ENCODE peak calls at places on chromosomes 16 and 17, in ten cellular contexts. D is small intestine; P is CD8-positive, alpha-beta memory T cell; X is CD8-positive, alpha-beta T cell; J is prostate gland; H is left ventricle myocardium inferior; E is IMR-90; T is lower lobe of right lung; L is HCT116; G is sigmoid colon. N is an unnamed sample.

GRCh38 chr17:39118674-39119419 is 32.6 kb downstream of the PLXDC1 start:
- DNase-seq in E (no peak), D (no peak), T (no peak), X (no peak), G (no peak), L (no peak), P (no peak), H (no peak), J (no peak), N (no peak)

GRCh38 chr16:89350701-89351380 is 133.3 kb downstream of the ZNF778 start:
- DNase-seq in G (no peak), D (no peak), P (no peak), X (no peak), L (no peak), E (peak; percentile 63), H (no peak), J (no peak), T (peak; percentile 34), N (peak; percentile 52)

GRCh38 chr16:86824751-86825310 is 246.5 kb downstream of the FOXL1 start:
- DNase-seq in X (no peak), T (no peak), G (peak; percentile 46), J (no peak), E (peak; percentile 12), H (no peak), L (no peak), P (no peak), D (no peak), N (no peak)

GRCh38 chr17:78724544-78724943 is 57.5 kb downstream of the CYTH1 start:
- DNase-seq in P (no peak), J (peak; percentile 66), G (no peak), D (no peak), T (no peak), X (no peak), L (no peak), H (no peak), E (no peak), N (no peak)

GRCh38 chr16:50251375-50252081 is 14.8 kb upstream of the ADCY7 start:
- DNase-seq in X (no peak), D (no peak), L (no peak), T (no peak), P (no peak), G (no peak), H (no peak), E (peak; percentile 91), J (no peak), N (no peak)

GRCh38 chr17:39747745-39748144 is 10.0 kb downstream of the GRB7 start:
- DNase-seq in G (no peak), E (no peak), P (no peak), L (no peak), J (no peak), D (no peak), X (no peak), T (peak; percentile 10), H (no peak), N (no peak)

GRCh38 chr17:37640016-37640415 is 3.2 kb downstream of the DDX52 start:
- DNase-seq in E (no peak), T (no peak), P (no peak), H (no peak), G (no peak), X (no peak), J (no peak), D (no peak), L (no peak), N (no peak)

GRCh38 chr17:45170976-45171337 is 9.3 kb downstream of the HEXIM2 start:
- DNase-seq in D (no peak), H (peak; percentile 54), E (peak; percentile 52), G (peak; percentile 91), X (no peak), J (peak; percentile 82), P (no peak), L (peak; percentile 44), T (peak; percentile 73), N (no peak)

GRCh38 chr16:81480856-81481821 is 36.5 kb downstream of the CMIP start:
- DNase-seq in L (no peak), X (no peak), P (no peak), T (peak; percentile 85), H (no peak), E (peak; percentile 22), J (no peak), G (peak; percentile 81), D (peak; percentile 34), N (no peak)

GRCh38 chr17:30513346-30513745 is 36.1 kb downstream of the GOSR1 start:
- DNase-seq in G (no peak), D (no peak), T (no peak), X (no peak), H (no peak), J (no peak), L (no peak), E (peak; percentile 9), P (no peak), N (no peak)

DNA sequence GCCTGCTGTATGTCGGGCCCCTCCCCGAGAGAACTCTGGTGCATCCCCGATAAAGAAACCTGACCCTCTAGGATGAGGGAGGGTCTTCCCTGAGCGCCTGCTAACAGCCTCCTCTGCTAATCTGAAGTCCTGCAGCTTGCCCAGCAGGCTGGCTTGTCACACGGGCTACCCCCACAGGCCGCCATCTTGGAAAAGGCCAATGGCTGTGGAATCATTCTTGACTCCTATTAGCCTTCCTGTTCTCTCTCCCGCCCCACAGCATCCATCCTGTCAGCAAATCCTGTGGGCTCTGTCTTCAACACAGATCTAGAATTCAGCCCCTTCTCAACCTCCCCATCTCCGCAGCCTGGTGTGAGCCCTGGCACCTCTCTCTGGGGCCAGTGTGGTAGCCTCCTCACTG is 12.0 kb downstream of the IL4R start:
- DNase-seq in J (no peak), X (no peak), D (no peak), H (no peak), P (no peak), L (no peak), T (no peak), G (peak; percentile 57), E (no peak), N (no peak)
- H3K4me1 ChIP-seq in J (peaks cover 7% of the 10 kb centered on the region), X (peaks cover 60% of the 10 kb centered on the region), D (peaks cover 22% of the 10 kb centered on the region), H (peaks cover 53% of the 10 kb centered on the region), P (peaks cover 85% of the 10 kb centered on the region), L (peaks cover 62% of the 10 kb centered on the region), T (peaks cover 92% of the 10 kb centered on the region), G (peaks cover 97% of the 10 kb centered on the region), E (peaks cover 24% of the 10 kb centered on the region), N (peaks cover 92% of the 10 kb centered on the region)

DNA sequence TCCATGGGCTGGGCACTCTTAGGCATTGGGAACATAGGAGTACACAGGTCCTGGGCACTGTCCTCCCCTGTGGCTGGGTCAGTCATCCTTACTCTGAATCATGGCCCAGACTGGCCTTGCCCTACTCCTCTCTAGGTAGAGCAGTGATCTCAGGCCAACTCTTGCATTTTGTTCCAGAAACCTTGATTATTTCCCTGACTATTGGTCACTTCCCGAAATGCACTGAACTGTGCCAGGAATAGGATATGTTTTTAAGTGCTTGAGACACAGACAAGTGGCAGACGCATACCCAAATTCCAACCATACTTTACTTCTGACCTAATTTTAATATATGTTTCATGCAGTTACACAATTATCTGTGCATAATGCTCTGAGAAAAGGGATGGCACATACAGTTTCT is 10.3 kb downstream of the KRABD2 start:
- DNase-seq in L (no peak), P (no peak), X (no peak), H (no peak), T (no peak), G (no peak), E (peak; percentile 84), J (no peak), D (no peak), N (no peak)
- H3K27ac ChIP-seq in L (no peak overlapping the region), P (no peak overlapping the region), X (no peak overlapping the region), H (peak overlapping the region; percentile 74), T (no peak overlapping the region), G (peak overlapping the region; percentile 45), E (peak overlapping the region; percentile 78), J (no peak overlapping the region), D (peak overlapping the region; percentile 8), N (no peak overlapping the region)

DNA sequence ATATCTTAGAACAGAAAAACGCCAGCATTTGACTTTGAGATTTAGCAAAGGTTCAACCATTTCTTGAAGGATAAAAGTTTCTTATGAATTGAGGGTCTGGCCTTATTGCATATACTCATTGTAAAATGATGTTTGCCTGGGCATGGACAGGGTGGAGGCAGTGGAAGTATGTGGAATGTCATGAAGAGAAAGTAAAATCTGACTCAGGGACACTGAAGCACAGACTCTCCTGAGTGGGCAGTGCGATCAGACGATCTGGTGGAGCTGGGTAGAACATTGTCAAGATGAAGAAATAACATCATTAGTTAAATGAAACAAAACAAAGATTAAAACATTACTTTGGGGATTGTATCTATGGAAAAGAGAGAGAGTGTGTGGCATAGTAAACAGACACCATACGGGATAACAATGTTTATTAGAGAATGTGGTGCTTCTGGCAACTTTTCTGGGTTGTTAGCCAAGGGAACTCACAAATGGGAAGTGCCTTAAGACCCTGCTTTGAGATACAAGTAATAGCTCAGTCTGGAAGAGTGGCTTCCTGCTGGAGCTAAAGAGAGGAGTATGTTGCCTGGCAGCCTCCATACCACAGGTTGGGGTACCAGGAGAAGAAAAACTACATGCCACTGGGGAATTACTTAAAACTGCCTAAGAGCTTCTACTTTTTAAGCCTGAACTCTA is 4.5 kb downstream of the MAP3K3 start:
- DNase-seq in D (no peak), X (no peak), E (peak; percentile 34), G (no peak), T (no peak), L (no peak), J (no peak), H (no peak), P (no peak), N (no peak)
- H3K4me1 ChIP-seq in D (peaks cover 12% of the 10 kb centered on the region), X (peaks cover 27% of the 10 kb centered on the region), E (peaks cover 6% of the 10 kb centered on the region), G (peaks cover 66% of the 10 kb centered on the region), T (peaks cover 71% of the 10 kb centered on the region), L (peaks cover 9% of the 10 kb centered on the region), J (peaks cover 18% of the 10 kb centered on the region), H (peaks cover 87% of the 10 kb centered on the region), P (peaks cover 43% of the 10 kb centered on the region), N (peaks cover 49% of the 10 kb centered on the region)

GRCh38 chr16:69744363-69745231 is 10.1 kb downstream of the NOB1 start:
- DNase-seq in E (no peak), X (no peak), T (no peak), L (no peak), H (no peak), D (no peak), P (no peak), G (no peak), J (no peak), N (no peak)

GRCh38 chr16:69741951-69742904 is 12.5 kb downstream of the NOB1 start:
- DNase-seq in T (peak; percentile 74), D (peak; percentile 92), J (peak; percentile 78), H (peak; percentile 83), P (no peak), E (peak; percentile 16), X (no peak), L (no peak), G (peak; percentile 88), N (no peak)

GRCh38 chr16:69745232-69745612 is 9.5 kb downstream of the NOB1 start:
- DNase-seq in G (no peak), E (no peak), J (no peak), H (no peak), L (no peak), T (no peak), P (no peak), X (no peak), D (no peak), N (no peak)

GRCh38 chr16:69745959-69746358 is 8.8 kb downstream of the NOB1 start:
- DNase-seq in H (no peak), E (no peak), X (no peak), L (no peak), G (no peak), P (no peak), J (no peak), D (no peak), T (no peak), N (no peak)

DNA sequence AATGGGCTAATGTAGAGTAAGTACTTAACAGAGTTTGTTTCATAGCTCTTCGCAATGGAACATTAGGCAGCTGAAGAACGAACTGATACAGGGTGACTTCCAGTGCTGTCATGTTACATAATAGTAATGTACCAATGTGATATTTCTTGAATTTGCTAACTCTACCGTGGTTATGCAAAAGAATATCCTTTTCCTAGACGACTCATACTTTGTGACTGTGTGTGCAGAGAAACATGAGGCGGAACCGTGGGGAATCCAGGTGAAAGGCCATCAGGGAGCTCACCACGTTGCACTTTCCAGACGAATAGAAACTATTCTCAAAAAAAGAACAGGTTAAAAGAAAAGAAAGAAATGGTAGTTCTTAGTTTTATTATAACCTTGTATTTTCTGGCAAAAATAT is 13.2 kb downstream of the NOB1 start:
- DNase-seq in X (no peak), D (no peak), H (no peak), P (no peak), T (no peak), J (no peak), G (no peak), L (no peak), E (peak; percentile 67), N (no peak)
- H3K27ac ChIP-seq in X (no peak overlapping the region), D (no peak overlapping the region), H (peak overlapping the region; percentile 70), P (no peak overlapping the region), T (peak overlapping the region; percentile 36), J (no peak overlapping the region), G (peak overlapping the region; percentile 34), L (no peak overlapping the region), E (no peak overlapping the region), N (no peak overlapping the region)

N was measured in CD4-positive, alpha-beta memory T cell.